ENCODE peak calls at places on chromosomes 12 and 14, in eight cellular contexts. Q is RPMI7951, P is omental fat pad, S is MCF 10A, O is non-pigmented ciliary epithelial cell, X is hypothalamus, N is Calu3, V is PC-3. T is an unnamed sample.

GRCh38 chr12:115267891-115268290 is 583.9 kb upstream of the TBX3 start:
- DNase-seq in S (no peak), N (no peak), P (no peak), V (no peak), X (no peak), Q (no peak), O (no peak), T (no peak)

GRCh38 chr12:103012884-103013283 is 55.4 kb downstream of the ASCL1 start:
- DNase-seq in S (no peak), Q (no peak), N (no peak), X (peak), V (no peak), O (no peak), P (no peak), T (no peak)

GRCh38 chr12:123180171-123180570 is 29.3 kb upstream of the PITPNM2 start:
- DNase-seq in X (no peak), O (no peak), N (no peak), S (no peak), V (no peak), Q (no peak), P (no peak), T (no peak)

GRCh38 chr14:77721437-77721836 is 13.5 kb downstream of the SLIRP start:
- DNase-seq in N (no peak), X (no peak), O (no peak), Q (no peak), V (no peak), S (no peak), P (no peak), T (no peak)

GRCh38 chr12:77377116-77377515 is 311.7 kb upstream of the E2F7 start:
- DNase-seq in N (no peak), S (peak), O (peak), P (no peak), Q (peak), V (no peak), X (no peak), T (no peak)

GRCh38 chr12:13941258-13942249 is 39.8 kb downstream of the GRIN2B start:
- DNase-seq in X (no peak), N (peak), V (peak), Q (peak), S (peak), P (no peak), O (no peak), T (peak)

GRCh38 chr12:132600048-132601032 is 10.0 kb downstream of the LRCOL1 start:
- DNase-seq in X (peak), N (peak), P (no peak), Q (peak), S (peak), O (no peak), V (peak), T (peak)

GRCh38 chr12:91327136-91327535 is 144.5 kb upstream of the DCN start:
- DNase-seq in V (no peak), N (no peak), X (no peak), Q (no peak), P (no peak), S (no peak), O (no peak), T (no peak)

GRCh38 chr14:101350710-101351109 is 210.6 kb upstream of the DIO3 start:
- DNase-seq in Q (no peak), P (no peak), V (no peak), N (no peak), X (no peak), S (no peak), O (no peak), T (no peak)

GRCh38 chr14:37655418-37655817 is 60.0 kb downstream of the TTC6 start:
- DNase-seq in Q (no peak), S (peak), P (no peak), O (no peak), X (no peak), N (no peak), V (peak), T (peak)

GRCh38 chr14:54625158-54625557 is 58.2 kb downstream of the SAMD4A start:
- DNase-seq in Q (peak), N (no peak), S (peak), V (no peak), X (no peak), P (no peak), O (no peak), T (peak)

GRCh38 chr12:21800011-21800410 is 25.5 kb upstream of the KCNJ8 start:
- DNase-seq in S (no peak), X (no peak), O (no peak), V (no peak), N (no peak), P (no peak), Q (no peak), T (no peak)

GRCh38 chr12:27429606-27430005 is 16.9 kb upstream of the SMCO2 start:
- DNase-seq in P (no peak), V (no peak), O (no peak), Q (no peak), S (peak), N (no peak), X (no peak), T (no peak)

GRCh38 chr12:26918321-26919215 is 19.2 kb downstream of the INTS13 start:
- DNase-seq in Q (peak), O (no peak), P (no peak), V (no peak), S (no peak), X (no peak), N (no peak), T (peak)

GRCh38 chr14:82419933-82420332 is 886.3 kb upstream of the SEL1L start:
- DNase-seq in Q (no peak), O (no peak), X (no peak), N (no peak), S (no peak), P (no peak), V (no peak), T (peak)

GRCh38 chr12:113164014-113164413 is 14.5 kb downstream of the CFAP73 start:
- DNase-seq in P (no peak), V (no peak), Q (no peak), N (no peak), O (no peak), S (no peak), X (no peak), T (no peak)

GRCh38 chr14:24179961-24180726 is 8.3 kb downstream of the REC8 start:
- DNase-seq in O (peak), V (peak), N (no peak), X (no peak), S (no peak), P (no peak), Q (peak), T (peak)

GRCh38 chr12:108890208-108890607 is 10.3 kb downstream of the DAO start:
- DNase-seq in Q (peak), N (peak), O (no peak), V (peak), X (no peak), S (peak), P (no peak), T (peak)

GRCh38 chr12:46269429-46270241 is 792 bp upstream of the SLC38A1 start:
- DNase-seq in O (no peak), P (no peak), N (peak), Q (no peak), S (peak), X (no peak), V (peak), T (peak)

GRCh38 chr14:96098309-96098998 is 59.3 kb downstream of the C14orf132 start:
- DNase-seq in X (no peak), S (peak), Q (peak), O (no peak), V (peak), P (no peak), N (peak), T (peak)

GRCh38 chr14:61567838-61568571 is 127.3 kb upstream of the HIF1A start:
- DNase-seq in V (no peak), S (no peak), X (no peak), Q (no peak), P (no peak), N (no peak), O (no peak), T (no peak)

GRCh38 chr12:102955926-102956737 is 1.3 kb upstream of the ASCL1 start:
- DNase-seq in N (no peak), S (no peak), O (no peak), V (no peak), X (no peak), Q (no peak), P (no peak), T (no peak)

GRCh38 chr12:4012977-4013968 is 140.1 kb upstream of the PARP11 start:
- DNase-seq in S (no peak), P (no peak), N (no peak), O (no peak), Q (no peak), X (no peak), V (no peak), T (no peak)

GRCh38 chr14:99575043-99576023 is 28.7 kb downstream of the CCDC85C start:
- DNase-seq in N (peak), S (peak), P (no peak), Q (peak), V (peak), X (no peak), O (no peak), T (peak)

GRCh38 chr12:118061876-118062791 is 1.2 kb upstream of the WSB2 start:
- DNase-seq in X (peak), Q (peak), P (no peak), V (peak), N (peak), S (no peak), O (no peak), T (peak)

GRCh38 chr14:58950555-58950954 is 237.9 kb upstream of the DAAM1 start:
- DNase-seq in P (no peak), S (no peak), X (no peak), Q (no peak), N (no peak), V (no peak), O (no peak), T (no peak)

GRCh38 chr14:67221248-67221981 is 19.8 kb upstream of the PALS1 start:
- DNase-seq in N (no peak), O (peak), S (peak), Q (peak), X (no peak), P (no peak), V (peak), T (peak)

GRCh38 chr14:86787782-86788181 is 1205.2 kb downstream of the GALC start:
- DNase-seq in V (peak), S (peak), O (no peak), X (no peak), Q (no peak), N (no peak), P (no peak), T (peak)

GRCh38 chr14:100100032-100100405 is 34.8 kb downstream of the EVL start:
- DNase-seq in S (no peak), O (no peak), V (no peak), X (no peak), Q (no peak), P (no peak), N (no peak), T (peak)

GRCh38 chr12:3020850-3021435 is 56.2 kb upstream of the TSPAN9 start:
- DNase-seq in X (no peak), N (no peak), Q (no peak), S (no peak), V (no peak), O (no peak), P (no peak), T (no peak)

GRCh38 chr14:77181124-77181602 is 435 bp upstream of the TMEM63C start:
- DNase-seq in X (no peak), S (no peak), Q (no peak), P (no peak), O (no peak), V (no peak), N (peak), T (no peak)

GRCh38 chr12:118070650-118071049 is 9.7 kb upstream of the WSB2 start:
- DNase-seq in Q (no peak), X (no peak), S (no peak), V (no peak), O (no peak), P (no peak), N (no peak), T (no peak)

GRCh38 chr12:1050059-1050707 is 59.2 kb downstream of the ERC1 start:
- DNase-seq in P (no peak), S (no peak), X (no peak), Q (no peak), N (no peak), V (peak), O (no peak), T (no peak)

GRCh38 chr12:88153959-88154358 is 11.9 kb downstream of the TMTC3 start:
- DNase-seq in X (no peak), Q (peak), O (no peak), S (peak), V (peak), P (no peak), N (peak), T (peak)

GRCh38 chr14:51328089-51328941 is 88.3 kb downstream of the TMX1 start:
- DNase-seq in V (peak), O (no peak), P (no peak), S (peak), N (no peak), Q (peak), X (no peak), T (peak)

GRCh38 chr14:94599656-94600004 is 12.6 kb upstream of the SERPINA3 start:
- DNase-seq in S (peak), X (no peak), P (no peak), N (peak), Q (no peak), O (no peak), V (no peak), T (no peak)

GRCh38 chr12:58886474-58886873 is 33.8 kb downstream of the LRIG3 start:
- DNase-seq in V (no peak), P (no peak), O (no peak), S (no peak), Q (no peak), N (no peak), X (no peak), T (no peak)

GRCh38 chr14:100651999-100652508 is 64.8 kb upstream of the BEGAIN start:
- DNase-seq in P (no peak), X (no peak), S (no peak), N (no peak), V (peak), Q (no peak), O (no peak), T (peak)